ENCODE peak calls at places on chromosomes 13 and 19, in nine cellular contexts. H is endothelial cell; Z is activated naive CD8-positive, alpha-beta T cell treated with anti-CD3 and anti-CD28 coated beads, Interleukin-2, amount 50 U/mL, for 24 hours; O is activated CD4-positive, alpha-beta T cell treated with anti-CD3 and anti-CD28 coated beads for 36 hours; M is naive thymus-derived CD4-positive, alpha-beta T cell; T is dorsolateral prefrontal cortex; U is CD8-positive, alpha-beta T cell; D is GM18507; X is stimulated activated CD4-positive, alpha-beta T cell treated with anti-CD3 and anti-CD28 coated beads, Interleukin-1b, Interleukin-23, amount 100 ng/mL, for 1 hour. B is an unnamed sample.

GRCh38 chr19:19294914-19295313 is 21.8 kb upstream of the TM6SF2 start:
- DNase-seq in H (no peak), Z (no peak), O (no peak), M (no peak), T (no peak), U (no peak), D (no peak), X (no peak), B (no peak)

GRCh38 chr13:40613954-40614353 is 52.5 kb downstream of the FOXO1 start:
- DNase-seq in H (no peak), Z (no peak), O (no peak), M (no peak), T (no peak), U (no peak), D (no peak), X (no peak), B (no peak)

GRCh38 chr13:51034906-51035305 is 76.2 kb downstream of the C13orf42 start:
- DNase-seq in H (no peak), Z (no peak), O (no peak), M (no peak), T (no peak), U (no peak), D (no peak), X (no peak), B (no peak)

GRCh38 chr19:33220735-33221134 is 4.9 kb downstream of the SLC7A10 start:
- DNase-seq in H (no peak), Z (no peak), O (no peak), M (no peak), T (no peak), U (no peak), D (no peak), X (no peak), B (peak; percentile 67)

GRCh38 chr13:96119921-96120320 is 30.0 kb downstream of the HS6ST3 start:
- DNase-seq in H (no peak), Z (no peak), O (no peak), M (no peak), T (no peak), U (no peak), D (no peak), X (no peak), B (no peak)

GRCh38 chr13:35767256-35767981 is 290.9 kb upstream of the MAB21L1 start:
- DNase-seq in H (no peak), Z (no peak), O (no peak), M (no peak), T (no peak), U (no peak), D (no peak), X (no peak), B (no peak)

GRCh38 chr13:49357694-49358093 is 86.2 kb downstream of the CAB39L start:
- DNase-seq in H (no peak), Z (no peak), O (no peak), M (no peak), T (no peak), U (no peak), D (no peak), X (no peak), B (no peak)

GRCh38 chr13:20847298-20847697 is 55.2 kb downstream of the XPO4 start:
- DNase-seq in H (no peak), Z (no peak), O (no peak), M (no peak), T (no peak), U (no peak), D (no peak), X (no peak), B (no peak)

GRCh38 chr19:4345656-4346383 is 2.5 kb downstream of the MPND start:
- DNase-seq in H (no peak), Z (no peak), O (no peak), M (no peak), T (no peak), U (no peak), D (no peak), X (no peak), B (peak; percentile 41)

GRCh38 chr19:9597027-9597426 is 12.7 kb upstream of the ZNF121 start:
- DNase-seq in H (no peak), Z (no peak), O (no peak), M (no peak), T (no peak), U (no peak), D (no peak), X (no peak), B (no peak)

GRCh38 chr19:10864538-10864899 is 6.8 kb upstream of the CARM1 start:
- DNase-seq in H (peak; percentile 87), Z (peak; percentile 90), O (peak; percentile 93), M (peak; percentile 70), T (peak; percentile 81), U (peak; percentile 66), D (peak; percentile 67), X (peak; percentile 60), B (peak; percentile 88)

GRCh38 chr13:90633849-90634248 is 713.6 kb upstream of the MIR17HG start:
- DNase-seq in H (no peak), Z (no peak), O (no peak), M (no peak), T (no peak), U (no peak), D (no peak), X (no peak), B (no peak)

GRCh38 chr13:41150058-41150457 is 17.5 kb upstream of the KBTBD6 start:
- DNase-seq in H (no peak), Z (no peak), O (no peak), M (no peak), T (no peak), U (no peak), D (no peak), X (no peak), B (no peak)

GRCh38 chr19:12884926-12885748 is 1.9 kb downstream of the KLF1 start:
- DNase-seq in H (peak; percentile 77), Z (peak; percentile 91), O (peak; percentile 97), M (peak; percentile 90), T (peak; percentile 55), U (peak; percentile 79), D (peak; percentile 65), X (peak; percentile 63), B (peak; percentile 90)

GRCh38 chr13:92573467-92574057 is 653.0 kb upstream of the GPC6 start:
- DNase-seq in H (peak; percentile 11), Z (no peak), O (no peak), M (no peak), T (no peak), U (no peak), D (no peak), X (no peak), B (no peak)

GRCh38 chr13:98643479-98643878 is 66.6 kb upstream of the STK24 start:
- DNase-seq in H (no peak), Z (no peak), O (no peak), M (no peak), T (no peak), U (no peak), D (no peak), X (no peak), B (no peak)

GRCh38 chr13:33032037-33032625 is 15.9 kb downstream of the KL start:
- DNase-seq in H (no peak), Z (no peak), O (no peak), M (no peak), T (no peak), U (no peak), D (no peak), X (no peak), B (peak; percentile 64)

GRCh38 chr19:38046254-38047047 is 139.4 kb downstream of the SIPA1L3 start:
- DNase-seq in H (no peak), Z (peak; percentile 18), O (peak; percentile 41), M (no peak), T (no peak), U (no peak), D (peak; percentile 54), X (no peak), B (no peak)

GRCh38 chr19:16584825-16585801 is 12.9 kb upstream of the SLC35E1 start:
- DNase-seq in H (no peak), Z (peak; percentile 18), O (peak; percentile 28), M (no peak), T (no peak), U (no peak), D (no peak), X (no peak), B (peak; percentile 13)

GRCh38 chr19:49553451-49554271 is 25.9 kb downstream of the RCN3 start:
- DNase-seq in H (no peak), Z (peak; percentile 61), O (peak; percentile 81), M (peak; percentile 26), T (no peak), U (no peak), D (no peak), X (peak; percentile 39), B (no peak)

GRCh38 chr19:23403581-23404324 is 8.5 kb upstream of the ZNF91 start:
- DNase-seq in H (no peak), Z (no peak), O (no peak), M (no peak), T (no peak), U (no peak), D (no peak), X (no peak), B (no peak)

GRCh38 chr13:91498298-91498697 is 99.9 kb downstream of the GPC5 start:
- DNase-seq in H (no peak), Z (no peak), O (no peak), M (no peak), T (no peak), U (no peak), D (no peak), X (no peak), B (no peak)

GRCh38 chr19:7916137-7916907 is 1.7 kb downstream of the TGFBR3L start:
- DNase-seq in H (no peak), Z (peak; percentile 71), O (peak; percentile 86), M (peak; percentile 49), T (no peak), U (peak; percentile 26), D (no peak), X (no peak), B (no peak)

GRCh38 chr19:50844296-50844935 is 10.3 kb upstream of the KLK3 start:
- DNase-seq in H (no peak), Z (no peak), O (no peak), M (no peak), T (no peak), U (no peak), D (no peak), X (no peak), B (no peak)

B was measured in Right ventricle myocardium inferior.